ENCODE peak calls at places on chromosomes 5 and 9, in eight cellular contexts. K is cardiac fibroblast; V is amniotic epithelial cell; H is activated CD4-positive, alpha-beta T cell treated with anti-CD3 and anti-CD28 coated beads, Interleukin-2, amount 10 ng/mL, durations not matched to agents 7 days and 5 days; W is mesothelial cell of epicardium; M is amniotic stem cell; Y is HT1080; U is NB4. J is an unnamed sample.

GRCh38 chr5:10441083-10441991 is at the start of gene ROPN1L:
- DNase-seq in K (peak), W (peak), H (peak), U (peak), Y (peak), M (peak), V (peak), J (peak)

GRCh38 chr5:135539430-135540005 is 3.8 kb upstream of the NEUROG1 start:
- DNase-seq in H (no peak), K (no peak), M (no peak), U (no peak), V (no peak), W (no peak), Y (no peak), J (no peak)

GRCh38 chr9:123725389-123725788 is 204.5 kb downstream of the DENND1A start:
- DNase-seq in V (peak), Y (no peak), W (no peak), H (no peak), K (no peak), U (no peak), M (no peak), J (no peak)

GRCh38 chr9:69023650-69024049 is 9.7 kb upstream of the PRKACG start:
- DNase-seq in H (no peak), U (no peak), K (no peak), V (no peak), M (no peak), Y (no peak), W (no peak), J (no peak)

GRCh38 chr5:16453609-16454008 is 12.0 kb downstream of the ZNF622 start:
- DNase-seq in K (no peak), Y (no peak), M (no peak), V (no peak), W (no peak), H (no peak), U (no peak), J (no peak)

GRCh38 chr5:9513825-9514224 is 32.0 kb downstream of the SEMA5A start:
- DNase-seq in Y (peak), U (no peak), V (peak), W (no peak), K (peak), M (no peak), H (no peak), J (peak)

GRCh38 chr9:72788966-72789365 is 163.9 kb downstream of the ALDH1A1 start:
- DNase-seq in U (no peak), V (no peak), W (no peak), H (no peak), M (no peak), Y (no peak), K (no peak), J (no peak)

GRCh38 chr5:123511290-123511647 is 708 bp upstream of the CSNK1G3 start:
- DNase-seq in V (peak), M (no peak), H (no peak), W (no peak), Y (no peak), K (peak), U (peak), J (peak)

GRCh38 chr5:172172912-172173591 is 15.0 kb downstream of the STK10 start:
- DNase-seq in U (no peak), W (no peak), H (no peak), K (no peak), M (no peak), Y (no peak), V (no peak), J (no peak)

GRCh38 chr5:168047669-168048111 is 243.8 kb upstream of the WWC1 start:
- DNase-seq in M (no peak), W (no peak), U (peak), H (no peak), K (peak), V (peak), Y (no peak), J (no peak)

GRCh38 chr5:64767959-64768357 is 533 bp downstream of the SREK1IP1 start:
- DNase-seq in U (peak), Y (peak), V (no peak), K (peak), M (no peak), W (no peak), H (peak), J (peak)

GRCh38 chr5:167899490-167899889 is 392.0 kb upstream of the WWC1 start:
- DNase-seq in K (peak), H (no peak), M (no peak), Y (peak), U (no peak), V (peak), W (no peak), J (no peak)

J was measured in brain microvascular endothelial cell.